ENCODE peak calls at places on chromosomes 6 and 20, in four cellular contexts. J is activated CD8-positive, alpha-beta memory T cell treated with anti-CD3 and anti-CD28 coated beads, Interleukin-2, amount 10 ng/mL, durations not matched to agents 7 days and 5 days; U is foreskin keratinocyte; B is body of pancreas. W is an unnamed sample.

GRCh38 chr6:69825904-69826303 is 29.1 kb upstream of the LMBRD1 start:
- ATAC-seq in J (no peak), U (no peak), B (peak; percentile 76), W (no peak)

GRCh38 chr6:158411998-158412397 is 99.7 kb downstream of the TULP4 start:
- ATAC-seq in J (no peak), U (peak; percentile 95), B (no peak), W (no peak)

GRCh38 chr6:43478008-43478372 is 620 bp downstream of the TJAP1 start:
- ATAC-seq in J (no peak), U (no peak), B (no peak), W (no peak)

GRCh38 chr6:7639427-7639826 is 49.4 kb downstream of the SNRNP48 start:
- ATAC-seq in J (no peak), U (no peak), B (no peak), W (no peak)

GRCh38 chr20:49935746-49936152 is 448 bp upstream of the RNF114 start:
- ATAC-seq in J (no peak), U (no peak), B (peak; percentile 5), W (peak; percentile 26)

GRCh38 chr20:48761023-48761785 is 66.6 kb downstream of the PREX1 start:
- ATAC-seq in J (peak; percentile 27), U (no peak), B (no peak), W (peak; percentile 53)

GRCh38 chr20:40584128-40584819 is 104.8 kb downstream of the MAFB start:
- ATAC-seq in J (no peak), U (no peak), B (no peak), W (no peak)

GRCh38 chr20:39850236-39850635 is 838.8 kb downstream of the MAFB start:
- ATAC-seq in J (no peak), U (no peak), B (no peak), W (no peak)

GRCh38 chr6:134177753-134178229 is 125.4 kb upstream of the SLC2A12 start:
- ATAC-seq in J (no peak), U (no peak), B (no peak), W (no peak)

GRCh38 chr6:81988871-81989270 is 236.4 kb upstream of the TENT5A start:
- ATAC-seq in J (no peak), U (no peak), B (no peak), W (no peak)

GRCh38 chr6:17633465-17634188 is 33.5 kb downstream of the FAM8A1 start:
- ATAC-seq in J (peak; percentile 92), U (no peak), B (no peak), W (no peak)

GRCh38 chr6:7833753-7834075 is 76.9 kb downstream of the TXNDC5 start:
- ATAC-seq in J (no peak), U (no peak), B (no peak), W (no peak)

GRCh38 chr6:38671885-38672467 is 31.0 kb downstream of the GLO1 start:
- ATAC-seq in J (peak; percentile 95), U (peak; percentile 89), B (peak; percentile 60), W (peak; percentile 78)

GRCh38 chr6:108848116-108848868 is at the start of gene ARMC2:
- ATAC-seq in J (peak; percentile 95), U (peak; percentile 93), B (peak; percentile 97), W (peak; percentile 98)

GRCh38 chr6:157005940-157006339 is 228.8 kb downstream of the ARID1B start:
- ATAC-seq in J (no peak), U (no peak), B (no peak), W (no peak)

GRCh38 chr6:53815381-53816119 is 20.7 kb downstream of the LRRC1 start:
- ATAC-seq in J (no peak), U (no peak), B (no peak), W (no peak)

GRCh38 chr20:38114353-38114791 is 50.7 kb downstream of the TGM2 start:
- ATAC-seq in J (no peak), U (peak; percentile 44), B (no peak), W (no peak)

GRCh38 chr20:50149481-50150254 is 3.9 kb downstream of the PEDS1 start:
- ATAC-seq in J (no peak), U (no peak), B (peak; percentile 31), W (no peak)

GRCh38 chr6:37546141-37546871 is 46.6 kb upstream of the CCDC167 start:
- ATAC-seq in J (no peak), U (peak; percentile 12), B (no peak), W (no peak)

GRCh38 chr6:20891161-20891560 is 356.9 kb downstream of the CDKAL1 start:
- ATAC-seq in J (no peak), U (peak; percentile 80), B (no peak), W (no peak)

GRCh38 chr6:170471458-170471857 is 81.6 kb downstream of the PSMB1 start:
- ATAC-seq in J (no peak), U (no peak), B (no peak), W (no peak)

GRCh38 chr6:118371955-118372354 is 176.1 kb upstream of the PLN start:
- ATAC-seq in J (no peak), U (no peak), B (no peak), W (no peak)

GRCh38 chr6:105611606-105612005 is 208.7 kb upstream of the PREP start:
- ATAC-seq in J (no peak), U (no peak), B (no peak), W (no peak)

GRCh38 chr6:18166314-18167007 is 11.2 kb downstream of the KDM1B start:
- ATAC-seq in J (no peak), U (no peak), B (no peak), W (no peak)

GRCh38 chr6:27757307-27757706 is 154.9 kb downstream of the OR2B2 start:
- ATAC-seq in J (peak; percentile 45), U (no peak), B (no peak), W (no peak)

GRCh38 chr6:148395583-148396101 is 53.0 kb downstream of the SASH1 start:
- ATAC-seq in J (no peak), U (peak; percentile 16), B (no peak), W (no peak)

GRCh38 chr6:115551510-115551909 is 509.2 kb downstream of the FRK start:
- ATAC-seq in J (no peak), U (no peak), B (peak; percentile 76), W (no peak)

GRCh38 chr6:122426597-122426996 is 27.1 kb downstream of the HSF2 start:
- ATAC-seq in J (no peak), U (no peak), B (no peak), W (no peak)

GRCh38 chr6:11206576-11206975 is 25.9 kb downstream of the NEDD9 start:
- ATAC-seq in J (no peak), U (no peak), B (no peak), W (no peak)

GRCh38 chr6:7424967-7425807 is 35.6 kb downstream of the RIOK1 start:
- ATAC-seq in J (no peak), U (peak; percentile 95), B (peak; percentile 96), W (no peak)

GRCh38 chr6:167428664-167429063 is 103.8 kb downstream of the TTLL2 start:
- ATAC-seq in J (no peak), U (no peak), B (no peak), W (no peak)

GRCh38 chr6:42007286-42007685 is 43.0 kb upstream of the TAF8 start:
- ATAC-seq in J (no peak), U (no peak), B (no peak), W (peak; percentile 66)

GRCh38 chr6:167005350-167006159 is 6.4 kb downstream of the CEP43 start:
- ATAC-seq in J (no peak), U (no peak), B (no peak), W (no peak)

GRCh38 chr20:51438136-51438535 is 104.4 kb downstream of the NFATC2 start:
- ATAC-seq in J (peak; percentile 37), U (no peak), B (no peak), W (no peak)

GRCh38 chr6:50030350-50030749 is 8.6 kb upstream of the DEFB110 start:
- ATAC-seq in J (no peak), U (no peak), B (no peak), W (no peak)

GRCh38 chr20:47610945-47611250 is 109.2 kb downstream of the NCOA3 start:
- ATAC-seq in J (peak; percentile 55), U (no peak), B (no peak), W (no peak)

GRCh38 chr20:61536671-61537070 is 284.6 kb downstream of the CDH4 start:
- ATAC-seq in J (no peak), U (no peak), B (no peak), W (no peak)

GRCh38 chr6:134424795-134425163 is 106.9 kb upstream of the SGK1 start:
- ATAC-seq in J (no peak), U (no peak), B (no peak), W (no peak)

W was measured in stimulated activated memory B cell treated with anti-CD40 and anti-IgM and Interleukin-4, amounts not matched to agents 10 μg/mL and 1 μg/mL and 100 μg/mL, for 72 hours.